ENCODE peak calls at places on chromosomes 6 and 20, in seven cellular contexts. One of them, this sample, is unnamed.

GRCh38 chr6:134868812-134869211 is 81.1 kb downstream of the ALDH8A1 start:
- DNase-seq in activated naive CD4-positive, alpha-beta T cell: no peak
- DNase-seq in choroid plexus epithelial cell: no peak
- DNase-seq in skeletal muscle cell: no peak
- DNase-seq in CD8-positive, alpha-beta memory T cell: no peak
- DNase-seq in cardiac fibroblast: no peak
- DNase-seq in naive thymus-derived CD8-positive, alpha-beta T cell: no peak
- DNase-seq in this sample: no peak

GRCh38 chr6:130848945-130849344 is 21.7 kb downstream of the SMLR1 start:
- DNase-seq in naive thymus-derived CD8-positive, alpha-beta T cell: no peak
- DNase-seq in CD8-positive, alpha-beta memory T cell: peak; percentile 53
- DNase-seq in activated naive CD4-positive, alpha-beta T cell: no peak
- DNase-seq in cardiac fibroblast: no peak
- DNase-seq in skeletal muscle cell: no peak
- DNase-seq in choroid plexus epithelial cell: no peak
- DNase-seq in this sample: peak; percentile 40

GRCh38 chr6:24827162-24827561 is 28.4 kb upstream of the ARMH2 start:
- DNase-seq in activated naive CD4-positive, alpha-beta T cell: no peak
- DNase-seq in choroid plexus epithelial cell: no peak
- DNase-seq in cardiac fibroblast: no peak
- DNase-seq in CD8-positive, alpha-beta memory T cell: no peak
- DNase-seq in skeletal muscle cell: no peak
- DNase-seq in naive thymus-derived CD8-positive, alpha-beta T cell: no peak
- DNase-seq in this sample: no peak

GRCh38 chr20:52972965-52973819 is 1.0 kb downstream of the TSHZ2 start:
- DNase-seq in CD8-positive, alpha-beta memory T cell: no peak
- DNase-seq in cardiac fibroblast: no peak
- DNase-seq in naive thymus-derived CD8-positive, alpha-beta T cell: peak; percentile 28
- DNase-seq in activated naive CD4-positive, alpha-beta T cell: peak; percentile 25
- DNase-seq in choroid plexus epithelial cell: no peak
- DNase-seq in skeletal muscle cell: no peak
- DNase-seq in this sample: peak; percentile 11

GRCh38 chr6:134080171-134080795 is 27.9 kb upstream of the SLC2A12 start:
- DNase-seq in cardiac fibroblast: no peak
- DNase-seq in CD8-positive, alpha-beta memory T cell: no peak
- DNase-seq in skeletal muscle cell: no peak
- DNase-seq in choroid plexus epithelial cell: peak; percentile 45
- DNase-seq in activated naive CD4-positive, alpha-beta T cell: no peak
- DNase-seq in naive thymus-derived CD8-positive, alpha-beta T cell: no peak
- DNase-seq in this sample: no peak

GRCh38 chr6:1082040-1082935 is 229.6 kb upstream of the FOXQ1 start:
- DNase-seq in cardiac fibroblast: no peak
- DNase-seq in activated naive CD4-positive, alpha-beta T cell: no peak
- DNase-seq in naive thymus-derived CD8-positive, alpha-beta T cell: no peak
- DNase-seq in skeletal muscle cell: peak; percentile 49
- DNase-seq in choroid plexus epithelial cell: peak; percentile 72
- DNase-seq in CD8-positive, alpha-beta memory T cell: no peak
- DNase-seq in this sample: no peak

GRCh38 chr6:125287718-125288117 is 14.0 kb downstream of the HDDC2 start:
- DNase-seq in skeletal muscle cell: no peak
- DNase-seq in choroid plexus epithelial cell: no peak
- DNase-seq in CD8-positive, alpha-beta memory T cell: no peak
- DNase-seq in cardiac fibroblast: no peak
- DNase-seq in naive thymus-derived CD8-positive, alpha-beta T cell: no peak
- DNase-seq in activated naive CD4-positive, alpha-beta T cell: no peak
- DNase-seq in this sample: no peak

GRCh38 chr6:154370545-154370944 is 13.9 kb upstream of the IPCEF1 start:
- DNase-seq in naive thymus-derived CD8-positive, alpha-beta T cell: peak; percentile 22
- DNase-seq in choroid plexus epithelial cell: peak; percentile 60
- DNase-seq in cardiac fibroblast: peak; percentile 51
- DNase-seq in activated naive CD4-positive, alpha-beta T cell: no peak
- DNase-seq in skeletal muscle cell: no peak
- DNase-seq in CD8-positive, alpha-beta memory T cell: no peak
- DNase-seq in this sample: no peak

GRCh38 chr6:33252758-33253157 is 18.9 kb downstream of the VPS52 start:
- DNase-seq in activated naive CD4-positive, alpha-beta T cell: no peak
- DNase-seq in choroid plexus epithelial cell: no peak
- DNase-seq in skeletal muscle cell: no peak
- DNase-seq in CD8-positive, alpha-beta memory T cell: no peak
- DNase-seq in naive thymus-derived CD8-positive, alpha-beta T cell: no peak
- DNase-seq in cardiac fibroblast: peak; percentile 38
- DNase-seq in this sample: no peak

This sample was measured in activated T-helper 2 cell treated with anti-CD3 and anti-CD28 coated beads, Interferon-gamma antibody, Interleukin-2, Interleukin-4, amounts not matched to agents 10 μg/mL and 5 μg/mL and 100 μg/mL, durations not matched to agents 14 hours and 24 hours and 36 hours.